ENCODE peak calls at places on chromosome 18, in six cellular contexts. One of them, this sample, is unnamed.

GRCh38 chr18:48455555-48456478 is 46.6 kb upstream of the ZBTB7C start:
- DNase-seq in dermis blood vessel endothelial cell: no peak
- DNase-seq in ovary: no peak
- DNase-seq in NCI-H1436: no peak
- DNase-seq in activated CD8-positive, alpha-beta memory T cell treated with anti-CD3 and anti-CD28 coated beads for 4 hours: no peak
- DNase-seq in fibroblast of the conjunctiva: no peak
- DNase-seq in this sample: no peak

GRCh38 chr18:79566841-79567370 is 112.7 kb upstream of the CTDP1 start:
- DNase-seq in dermis blood vessel endothelial cell: no peak
- DNase-seq in ovary: no peak
- DNase-seq in NCI-H1436: no peak
- DNase-seq in activated CD8-positive, alpha-beta memory T cell treated with anti-CD3 and anti-CD28 coated beads for 4 hours: no peak
- DNase-seq in fibroblast of the conjunctiva: no peak
- DNase-seq in this sample: no peak

GRCh38 chr18:32328379-32328778 is 138.5 kb downstream of the MEP1B start:
- DNase-seq in dermis blood vessel endothelial cell: no peak
- DNase-seq in ovary: no peak
- DNase-seq in NCI-H1436: no peak
- DNase-seq in activated CD8-positive, alpha-beta memory T cell treated with anti-CD3 and anti-CD28 coated beads for 4 hours: no peak
- DNase-seq in fibroblast of the conjunctiva: no peak
- DNase-seq in this sample: no peak

GRCh38 chr18:59646228-59646945 is 50.8 kb downstream of the CCBE1 start:
- DNase-seq in dermis blood vessel endothelial cell: no peak
- DNase-seq in ovary: no peak
- DNase-seq in NCI-H1436: no peak
- DNase-seq in activated CD8-positive, alpha-beta memory T cell treated with anti-CD3 and anti-CD28 coated beads for 4 hours: no peak
- DNase-seq in fibroblast of the conjunctiva: no peak
- DNase-seq in this sample: no peak

GRCh38 chr18:60893331-60894114 is 439.7 kb upstream of the CDH20 start:
- DNase-seq in dermis blood vessel endothelial cell: no peak
- DNase-seq in ovary: no peak
- DNase-seq in NCI-H1436: no peak
- DNase-seq in activated CD8-positive, alpha-beta memory T cell treated with anti-CD3 and anti-CD28 coated beads for 4 hours: no peak
- DNase-seq in fibroblast of the conjunctiva: no peak
- DNase-seq in this sample: no peak

GRCh38 chr18:60649107-60649506 is 276.5 kb upstream of the MC4R start:
- DNase-seq in dermis blood vessel endothelial cell: no peak
- DNase-seq in ovary: no peak
- DNase-seq in NCI-H1436: peak
- DNase-seq in activated CD8-positive, alpha-beta memory T cell treated with anti-CD3 and anti-CD28 coated beads for 4 hours: no peak
- DNase-seq in fibroblast of the conjunctiva: no peak
- DNase-seq in this sample: no peak

GRCh38 chr18:74447404-74448152 is 9.5 kb downstream of the DIPK1C start:
- DNase-seq in dermis blood vessel endothelial cell: no peak
- DNase-seq in ovary: no peak
- DNase-seq in NCI-H1436: no peak
- DNase-seq in activated CD8-positive, alpha-beta memory T cell treated with anti-CD3 and anti-CD28 coated beads for 4 hours: no peak
- DNase-seq in fibroblast of the conjunctiva: no peak
- DNase-seq in this sample: no peak

GRCh38 chr18:9951022-9951859 is 37.4 kb downstream of the VAPA start:
- DNase-seq in dermis blood vessel endothelial cell: peak
- DNase-seq in ovary: no peak
- DNase-seq in NCI-H1436: no peak
- DNase-seq in activated CD8-positive, alpha-beta memory T cell treated with anti-CD3 and anti-CD28 coated beads for 4 hours: no peak
- DNase-seq in fibroblast of the conjunctiva: peak
- DNase-seq in this sample: no peak

GRCh38 chr18:35770360-35770759 is 188.8 kb downstream of the GALNT1 start:
- DNase-seq in dermis blood vessel endothelial cell: peak
- DNase-seq in ovary: no peak
- DNase-seq in NCI-H1436: no peak
- DNase-seq in activated CD8-positive, alpha-beta memory T cell treated with anti-CD3 and anti-CD28 coated beads for 4 hours: no peak
- DNase-seq in fibroblast of the conjunctiva: no peak
- DNase-seq in this sample: no peak

This sample was measured in central memory CD8-positive, alpha-beta T cell.